ENCODE peak calls at places on chromosome 3, in ten cellular contexts. C is AG04450, G is kidney, O is neural progenitor cell, B is left ventricle myocardium inferior, T is fibroblast of pulmonary artery, K is GM06990, V is GM23338, Z is A549, H is osteoblast. I is an unnamed sample.

GRCh38 chr3:76871655-76872054 is 168.2 kb upstream of the ROBO2 start:
- DNase-seq in C (no peak), G (no peak), O (no peak), B (no peak), T (no peak), K (no peak), V (no peak), Z (no peak), H (no peak), I (no peak)

GRCh38 chr3:159814161-159814560 is 174.5 kb upstream of the IL12A start:
- DNase-seq in C (no peak), G (no peak), O (no peak), B (no peak), T (no peak), K (no peak), V (peak), Z (no peak), H (peak), I (no peak)

GRCh38 chr3:177357352-177358084 is 160.2 kb upstream of the TBL1XR1 start:
- DNase-seq in C (peak), G (no peak), O (peak), B (no peak), T (peak), K (no peak), V (peak), Z (peak), H (peak), I (peak)

GRCh38 chr3:120614765-120615164 is 18.6 kb downstream of the NDUFB4 start:
- DNase-seq in C (no peak), G (no peak), O (no peak), B (no peak), T (no peak), K (no peak), V (no peak), Z (no peak), H (no peak), I (no peak)

GRCh38 chr3:59563966-59564365 is 514.1 kb upstream of the CFAP20DC start:
- DNase-seq in C (no peak), G (no peak), O (no peak), B (no peak), T (peak), K (no peak), V (no peak), Z (no peak), H (peak), I (no peak)

GRCh38 chr3:150220041-150220440 is 188.1 kb upstream of the TSC22D2 start:
- DNase-seq in C (no peak), G (no peak), O (no peak), B (no peak), T (no peak), K (no peak), V (no peak), Z (no peak), H (no peak), I (no peak)

GRCh38 chr3:83498617-83499016 is 1460.2 kb upstream of the CADM2 start:
- DNase-seq in C (no peak), G (no peak), O (no peak), B (no peak), T (no peak), K (no peak), V (no peak), Z (no peak), H (no peak), I (no peak)

GRCh38 chr3:115401298-115401697 is 222.0 kb upstream of the GAP43 start:
- DNase-seq in C (peak), G (no peak), O (no peak), B (no peak), T (peak), K (no peak), V (no peak), Z (no peak), H (no peak), I (no peak)

GRCh38 chr3:196207159-196207832 is 3.9 kb downstream of the ZDHHC19 start:
- DNase-seq in C (no peak), G (peak), O (peak), B (no peak), T (no peak), K (no peak), V (peak), Z (no peak), H (no peak), I (peak)

GRCh38 chr3:179956416-179956830 is 80.3 kb downstream of the PEX5L start:
- DNase-seq in C (no peak), G (no peak), O (no peak), B (no peak), T (no peak), K (peak), V (no peak), Z (no peak), H (no peak), I (peak)

GRCh38 chr3:132652640-132653270 is 6.9 kb downstream of the ACAD11 start:
- DNase-seq in C (no peak), G (no peak), O (no peak), B (no peak), T (peak), K (no peak), V (no peak), Z (no peak), H (no peak), I (no peak)

GRCh38 chr3:149658444-149659172 is 783 bp upstream of the WWTR1 start:
- DNase-seq in C (peak), G (peak), O (peak), B (peak), T (peak), K (no peak), V (peak), Z (peak), H (peak), I (peak)

GRCh38 chr3:183211390-183211789 is 41.7 kb upstream of the B3GNT5 start:
- DNase-seq in C (no peak), G (peak), O (no peak), B (peak), T (no peak), K (no peak), V (no peak), Z (no peak), H (no peak), I (no peak)

GRCh38 chr3:128175768-128176167 is 22.5 kb downstream of the EEFSEC start:
- DNase-seq in C (no peak), G (no peak), O (no peak), B (no peak), T (no peak), K (no peak), V (no peak), Z (no peak), H (no peak), I (no peak)

GRCh38 chr3:154904328-154904727 is 175.8 kb upstream of the MME start:
- DNase-seq in C (no peak), G (no peak), O (peak), B (no peak), T (peak), K (no peak), V (peak), Z (no peak), H (peak), I (peak)
- TF ChIP-seq CTCF in C (peak), G (peak), O (peak), B (peak), T (peak), K (peak), V (peak), Z (no peak), H (peak), I (peak)

GRCh38 chr3:142088522-142088921 is 60.8 kb downstream of the TFDP2 start:
- DNase-seq in C (no peak), G (no peak), O (no peak), B (no peak), T (peak), K (no peak), V (peak), Z (no peak), H (no peak), I (no peak)
- H3K4me3 ChIP-seq in C (no peak), G (no peak), O (no peak), B (no peak), T (no peak), K (no peak), V (no peak), Z (no peak), H (no peak), I (no peak)

DNA sequence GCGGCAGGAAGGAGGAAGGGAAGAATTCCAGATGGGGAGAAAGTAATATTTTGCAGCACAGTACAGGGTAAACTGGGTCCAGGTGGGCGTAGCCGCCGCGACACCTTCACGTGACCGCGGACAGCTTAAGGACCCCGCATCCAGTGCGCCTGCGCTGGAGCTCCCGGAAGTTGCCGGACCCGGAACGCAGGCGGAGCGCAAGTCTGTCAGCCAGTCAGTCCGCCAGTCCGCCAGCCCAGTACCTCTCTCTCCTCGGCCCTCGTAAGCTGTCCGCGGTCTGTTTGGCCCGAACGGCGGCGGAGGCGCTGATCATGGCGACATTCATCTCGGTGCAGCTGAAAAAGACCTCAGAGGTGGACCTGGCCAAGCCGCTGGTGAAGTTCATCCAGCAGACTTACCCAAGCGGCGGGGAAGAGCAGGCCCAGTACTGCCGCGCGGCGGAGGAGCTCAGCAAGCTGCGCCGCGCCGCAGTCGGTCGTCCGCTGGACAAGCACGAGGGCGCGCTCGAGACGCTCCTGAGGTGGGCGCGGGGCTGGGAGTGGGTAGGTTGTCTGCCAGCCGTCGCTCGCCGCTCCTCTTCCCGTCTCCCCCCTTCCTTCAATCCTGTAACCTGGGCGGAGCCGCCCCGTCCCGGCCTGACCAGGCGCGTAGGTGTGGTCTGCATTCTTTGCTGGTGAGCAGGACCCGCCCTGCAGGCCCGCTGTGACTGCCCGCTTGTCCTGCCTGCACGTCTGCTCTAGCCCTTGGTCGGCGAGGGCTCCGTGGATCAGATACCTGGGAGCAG is at the start of gene PDCD6IP:
- DNase-seq in C (peak), G (peak), O (peak), B (peak), T (peak), K (peak), V (peak), Z (peak), H (peak), I (peak)
- TF ChIP-seq CTCF in C (peak), G (no peak), O (peak), B (peak), T (peak), K (peak), V (no peak), Z (no peak), H (no peak), I (peak)

DNA sequence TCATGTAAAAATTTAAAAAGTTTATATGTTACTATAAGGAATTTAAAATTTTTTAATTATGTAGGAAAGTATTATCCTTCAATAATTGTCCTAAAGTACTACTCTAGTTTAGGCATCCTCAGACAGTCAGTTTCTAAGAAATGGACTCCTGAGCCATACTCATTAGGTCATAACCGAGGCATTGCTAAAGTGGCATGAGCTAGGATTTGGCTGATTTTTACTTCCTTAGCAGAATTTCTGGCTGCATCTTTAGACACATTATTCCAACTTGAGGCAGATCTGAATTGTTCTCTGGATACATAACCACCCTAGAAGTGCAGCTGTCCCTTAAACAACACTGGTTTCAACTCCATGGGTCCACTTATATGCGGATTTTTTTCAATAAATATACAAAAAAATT is 38.3 kb downstream of the IFT57 start:
- DNase-seq in C (no peak), G (no peak), O (no peak), B (no peak), T (no peak), K (no peak), V (no peak), Z (no peak), H (no peak), I (no peak)
- H3K4me3 ChIP-seq in C (no peak), G (no peak), O (no peak), B (no peak), T (no peak), K (no peak), V (no peak), Z (no peak), H (no peak), I (no peak)

GRCh38 chr3:116863842-116864626 is 154.5 kb downstream of the TUSC7 start:
- DNase-seq in C (peak), G (no peak), O (peak), B (no peak), T (peak), K (no peak), V (peak), Z (peak), H (no peak), I (peak)
- TF ChIP-seq CTCF in C (peak), G (peak), O (peak), B (peak), T (peak), K (peak), V (peak), Z (peak), H (peak), I (peak)

DNA sequence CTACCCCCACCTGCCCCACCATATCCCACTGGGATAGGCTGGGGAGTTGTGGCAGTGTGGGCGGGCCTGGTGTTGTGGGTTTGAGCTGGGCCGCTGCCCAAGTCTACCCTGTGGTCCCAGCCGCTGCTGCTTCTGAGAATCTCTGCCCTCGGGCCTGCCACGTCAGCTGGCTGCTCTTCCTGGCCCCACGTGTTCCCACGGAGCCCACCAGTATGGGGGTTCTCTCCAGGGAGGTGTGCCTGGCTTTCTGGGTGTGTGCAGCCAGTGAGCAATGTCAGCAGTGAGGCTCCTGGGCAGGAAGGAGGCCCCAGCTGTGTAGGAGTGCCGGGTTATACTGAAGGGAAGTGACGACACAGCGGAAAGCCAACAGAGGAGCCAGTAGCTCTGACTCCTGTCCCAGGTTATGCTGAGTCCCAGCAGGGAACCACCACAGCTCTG is 10.5 kb downstream of the GNAI2 start:
- DNase-seq in C (no peak), G (peak), O (peak), B (peak), T (peak), K (no peak), V (peak), Z (peak), H (peak), I (peak)
- H3K4me3 ChIP-seq in C (peak), G (no peak), O (no peak), B (peak), T (peak), K (peak), V (peak), Z (peak), H (peak), I (peak)

GRCh38 chr3:71858493-71859127 is 73.7 kb upstream of the PROK2 start:
- DNase-seq in C (no peak), G (no peak), O (no peak), B (no peak), T (no peak), K (no peak), V (peak), Z (no peak), H (no peak), I (no peak)

GRCh38 chr3:71863563-71864190 is 78.7 kb upstream of the PROK2 start:
- DNase-seq in C (no peak), G (no peak), O (no peak), B (no peak), T (no peak), K (no peak), V (no peak), Z (no peak), H (no peak), I (no peak)

GRCh38 chr3:71862374-71863145 is 77.6 kb upstream of the PROK2 start:
- DNase-seq in C (no peak), G (no peak), O (no peak), B (no peak), T (no peak), K (no peak), V (no peak), Z (no peak), H (no peak), I (no peak)

GRCh38 chr3:71857926-71858325 is 73.0 kb upstream of the PROK2 start:
- DNase-seq in C (no peak), G (no peak), O (no peak), B (no peak), T (no peak), K (no peak), V (no peak), Z (no peak), H (no peak), I (no peak)

DNA sequence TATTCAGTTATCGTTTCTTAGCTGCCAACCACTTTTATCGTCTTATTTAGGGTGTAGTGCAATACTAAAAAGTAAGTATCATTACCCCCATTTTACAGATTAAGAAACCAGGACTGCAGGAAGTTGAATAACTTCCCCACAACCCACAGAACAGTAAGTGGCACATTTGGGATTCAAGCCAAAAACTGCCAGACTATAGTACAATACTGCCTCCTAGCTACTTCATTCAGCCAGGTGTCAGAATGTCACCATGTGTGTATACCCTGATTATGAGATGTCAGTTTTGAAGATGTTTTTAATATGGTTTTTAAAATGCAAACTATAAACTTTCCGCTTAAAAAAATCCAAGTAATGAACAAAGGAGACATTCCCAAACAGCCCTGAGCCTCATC is 74.2 kb upstream of the PROK2 start:
- DNase-seq in C (no peak), G (no peak), O (peak), B (no peak), T (peak), K (no peak), V (peak), Z (peak), H (no peak), I (peak)
- TF ChIP-seq CTCF in C (peak), G (peak), O (peak), B (peak), T (no peak), K (peak), V (peak), Z (peak), H (peak), I (peak)